ENCODE peak calls at places on chromosome 21, in seven cellular contexts. One of them, this sample, is unnamed.

GRCh38 chr21:18349468-18349867 is 54.1 kb downstream of the TMPRSS15 start:
- DNase-seq in brain microvascular endothelial cell: no peak
- DNase-seq in OCI-LY7: no peak
- DNase-seq in adrenal gland: no peak
- DNase-seq in upper lobe of right lung: no peak
- DNase-seq in AG10803: no peak
- DNase-seq in WTC11: no peak
- DNase-seq in this sample: no peak

GRCh38 chr21:14116080-14116481 is 94.7 kb downstream of the LIPI start:
- DNase-seq in brain microvascular endothelial cell: no peak
- DNase-seq in OCI-LY7: no peak
- DNase-seq in adrenal gland: no peak
- DNase-seq in upper lobe of right lung: no peak
- DNase-seq in AG10803: no peak
- DNase-seq in WTC11: no peak
- DNase-seq in this sample: no peak

GRCh38 chr21:28268685-28269084 is 724.0 kb downstream of the LTN1 start:
- DNase-seq in brain microvascular endothelial cell: no peak
- DNase-seq in OCI-LY7: no peak
- DNase-seq in adrenal gland: no peak
- DNase-seq in upper lobe of right lung: no peak
- DNase-seq in AG10803: no peak
- DNase-seq in WTC11: no peak
- DNase-seq in this sample: no peak

GRCh38 chr21:23887709-23888303 is 1719.5 kb downstream of the MRPL39 start:
- DNase-seq in brain microvascular endothelial cell: no peak
- DNase-seq in OCI-LY7: no peak
- DNase-seq in adrenal gland: no peak
- DNase-seq in upper lobe of right lung: no peak
- DNase-seq in AG10803: no peak
- DNase-seq in WTC11: no peak
- DNase-seq in this sample: peak

GRCh38 chr21:42621828-42622199 is 31.6 kb upstream of the PDE9A start:
- DNase-seq in brain microvascular endothelial cell: no peak
- DNase-seq in OCI-LY7: no peak
- DNase-seq in adrenal gland: no peak
- DNase-seq in upper lobe of right lung: peak
- DNase-seq in AG10803: no peak
- DNase-seq in WTC11: no peak
- DNase-seq in this sample: no peak

GRCh38 chr21:30243691-30244090 is 27.8 kb upstream of the CLDN8 start:
- DNase-seq in brain microvascular endothelial cell: no peak
- DNase-seq in OCI-LY7: no peak
- DNase-seq in adrenal gland: no peak
- DNase-seq in upper lobe of right lung: no peak
- DNase-seq in AG10803: no peak
- DNase-seq in WTC11: no peak
- DNase-seq in this sample: no peak

GRCh38 chr21:30408782-30409494 is 13.1 kb downstream of the KRTAP13-1 start:
- DNase-seq in brain microvascular endothelial cell: peak
- DNase-seq in OCI-LY7: no peak
- DNase-seq in adrenal gland: no peak
- DNase-seq in upper lobe of right lung: peak
- DNase-seq in AG10803: peak
- DNase-seq in WTC11: peak
- DNase-seq in this sample: no peak

GRCh38 chr21:38352536-38353219 is 95.9 kb downstream of the KCNJ15 start:
- DNase-seq in brain microvascular endothelial cell: peak
- DNase-seq in OCI-LY7: no peak
- DNase-seq in adrenal gland: peak
- DNase-seq in upper lobe of right lung: peak
- DNase-seq in AG10803: peak
- DNase-seq in WTC11: peak
- DNase-seq in this sample: no peak

GRCh38 chr21:34886554-34887385 is 162.3 kb downstream of the RUNX1 start:
- DNase-seq in brain microvascular endothelial cell: no peak
- DNase-seq in OCI-LY7: no peak
- DNase-seq in adrenal gland: peak
- DNase-seq in upper lobe of right lung: peak
- DNase-seq in AG10803: peak
- DNase-seq in WTC11: peak
- DNase-seq in this sample: peak

GRCh38 chr21:17250651-17251294 is 262.1 kb upstream of the CXADR start:
- DNase-seq in brain microvascular endothelial cell: peak
- DNase-seq in OCI-LY7: no peak
- DNase-seq in adrenal gland: no peak
- DNase-seq in upper lobe of right lung: no peak
- DNase-seq in AG10803: no peak
- DNase-seq in WTC11: no peak
- DNase-seq in this sample: no peak

GRCh38 chr21:46137908-46138307 is 17.5 kb downstream of the FTCD start:
- DNase-seq in brain microvascular endothelial cell: no peak
- DNase-seq in OCI-LY7: no peak
- DNase-seq in adrenal gland: no peak
- DNase-seq in upper lobe of right lung: no peak
- DNase-seq in AG10803: no peak
- DNase-seq in WTC11: no peak
- DNase-seq in this sample: no peak

GRCh38 chr21:46554431-46555224 is 50.3 kb downstream of the S100B start:
- DNase-seq in brain microvascular endothelial cell: no peak
- DNase-seq in OCI-LY7: no peak
- DNase-seq in adrenal gland: no peak
- DNase-seq in upper lobe of right lung: no peak
- DNase-seq in AG10803: no peak
- DNase-seq in WTC11: no peak
- DNase-seq in this sample: no peak

GRCh38 chr21:46060596-46061061 is 37.3 kb upstream of the COL6A2 start:
- DNase-seq in brain microvascular endothelial cell: peak
- DNase-seq in OCI-LY7: no peak
- DNase-seq in adrenal gland: peak
- DNase-seq in upper lobe of right lung: peak
- DNase-seq in AG10803: peak
- DNase-seq in WTC11: no peak
- DNase-seq in this sample: no peak

GRCh38 chr21:30268608-30269197 is 14.0 kb downstream of the KRTAP24-1 start:
- DNase-seq in brain microvascular endothelial cell: no peak
- DNase-seq in OCI-LY7: peak
- DNase-seq in adrenal gland: no peak
- DNase-seq in upper lobe of right lung: no peak
- DNase-seq in AG10803: no peak
- DNase-seq in WTC11: no peak
- DNase-seq in this sample: no peak

GRCh38 chr21:35225573-35225972 is 176.5 kb upstream of the RUNX1 start:
- DNase-seq in brain microvascular endothelial cell: no peak
- DNase-seq in OCI-LY7: no peak
- DNase-seq in adrenal gland: no peak
- DNase-seq in upper lobe of right lung: no peak
- DNase-seq in AG10803: no peak
- DNase-seq in WTC11: no peak
- DNase-seq in this sample: no peak

GRCh38 chr21:42837421-42838211 is 41.7 kb downstream of the WDR4 start:
- DNase-seq in brain microvascular endothelial cell: no peak
- DNase-seq in OCI-LY7: no peak
- DNase-seq in adrenal gland: peak
- DNase-seq in upper lobe of right lung: peak
- DNase-seq in AG10803: no peak
- DNase-seq in WTC11: peak
- DNase-seq in this sample: peak

GRCh38 chr21:41993744-41994143 is 16.4 kb downstream of the ZBTB21 start:
- DNase-seq in brain microvascular endothelial cell: peak
- DNase-seq in OCI-LY7: no peak
- DNase-seq in adrenal gland: no peak
- DNase-seq in upper lobe of right lung: no peak
- DNase-seq in AG10803: peak
- DNase-seq in WTC11: no peak
- DNase-seq in this sample: no peak

GRCh38 chr21:14243877-14244276 is 27.9 kb downstream of the RBM11 start:
- DNase-seq in brain microvascular endothelial cell: no peak
- DNase-seq in OCI-LY7: no peak
- DNase-seq in adrenal gland: no peak
- DNase-seq in upper lobe of right lung: no peak
- DNase-seq in AG10803: no peak
- DNase-seq in WTC11: no peak
- DNase-seq in this sample: no peak

GRCh38 chr21:42362198-42362597 is 4.1 kb downstream of the TFF1 start:
- DNase-seq in brain microvascular endothelial cell: no peak
- DNase-seq in OCI-LY7: no peak
- DNase-seq in adrenal gland: no peak
- DNase-seq in upper lobe of right lung: no peak
- DNase-seq in AG10803: no peak
- DNase-seq in WTC11: no peak
- DNase-seq in this sample: no peak

GRCh38 chr21:42118901-42119300 is 47.8 kb downstream of the UMODL1 start:
- DNase-seq in brain microvascular endothelial cell: no peak
- DNase-seq in OCI-LY7: peak
- DNase-seq in adrenal gland: no peak
- DNase-seq in upper lobe of right lung: no peak
- DNase-seq in AG10803: peak
- DNase-seq in WTC11: no peak
- DNase-seq in this sample: no peak

GRCh38 chr21:44312716-44313115 is 12.9 kb downstream of the PFKL start:
- DNase-seq in brain microvascular endothelial cell: no peak
- DNase-seq in OCI-LY7: no peak
- DNase-seq in adrenal gland: no peak
- DNase-seq in upper lobe of right lung: no peak
- DNase-seq in AG10803: no peak
- DNase-seq in WTC11: no peak
- DNase-seq in this sample: no peak

GRCh38 chr21:44311108-44311507 is 11.3 kb downstream of the PFKL start:
- DNase-seq in brain microvascular endothelial cell: no peak
- DNase-seq in OCI-LY7: no peak
- DNase-seq in adrenal gland: no peak
- DNase-seq in upper lobe of right lung: no peak
- DNase-seq in AG10803: no peak
- DNase-seq in WTC11: no peak
- DNase-seq in this sample: no peak

GRCh38 chr21:44313451-44313850 is 13.6 kb downstream of the PFKL start:
- DNase-seq in brain microvascular endothelial cell: no peak
- DNase-seq in OCI-LY7: no peak
- DNase-seq in adrenal gland: no peak
- DNase-seq in upper lobe of right lung: no peak
- DNase-seq in AG10803: no peak
- DNase-seq in WTC11: no peak
- DNase-seq in this sample: no peak

GRCh38 chr21:44312089-44312488 is 12.2 kb downstream of the PFKL start:
- DNase-seq in brain microvascular endothelial cell: no peak
- DNase-seq in OCI-LY7: no peak
- DNase-seq in adrenal gland: no peak
- DNase-seq in upper lobe of right lung: no peak
- DNase-seq in AG10803: no peak
- DNase-seq in WTC11: no peak
- DNase-seq in this sample: no peak

GRCh38 chr21:44310628-44311027 is 10.8 kb downstream of the PFKL start:
- DNase-seq in brain microvascular endothelial cell: no peak
- DNase-seq in OCI-LY7: peak
- DNase-seq in adrenal gland: no peak
- DNase-seq in upper lobe of right lung: no peak
- DNase-seq in AG10803: no peak
- DNase-seq in WTC11: no peak
- DNase-seq in this sample: no peak
- TF ChIP-seq CTCF in brain microvascular endothelial cell: peak
- TF ChIP-seq CTCF in OCI-LY7: peak
- TF ChIP-seq CTCF in adrenal gland: no peak
- TF ChIP-seq CTCF in upper lobe of right lung: no peak
- TF ChIP-seq CTCF in AG10803: no peak
- TF ChIP-seq CTCF in WTC11: no peak
- TF ChIP-seq CTCF in this sample: no peak

GRCh38 chr21:21973806-21974205 is 975.6 kb downstream of the NCAM2 start:
- DNase-seq in brain microvascular endothelial cell: no peak
- DNase-seq in OCI-LY7: no peak
- DNase-seq in adrenal gland: no peak
- DNase-seq in upper lobe of right lung: no peak
- DNase-seq in AG10803: no peak
- DNase-seq in WTC11: peak
- DNase-seq in this sample: no peak
- TF ChIP-seq CTCF in brain microvascular endothelial cell: peak
- TF ChIP-seq CTCF in OCI-LY7: no peak
- TF ChIP-seq CTCF in adrenal gland: no peak
- TF ChIP-seq CTCF in upper lobe of right lung: no peak
- TF ChIP-seq CTCF in AG10803: no peak
- TF ChIP-seq CTCF in WTC11: no peak
- TF ChIP-seq CTCF in this sample: no peak

GRCh38 chr21:36705679-36706481 is 7.0 kb downstream of the SIM2 start:
- DNase-seq in brain microvascular endothelial cell: no peak
- DNase-seq in OCI-LY7: no peak
- DNase-seq in adrenal gland: no peak
- DNase-seq in upper lobe of right lung: no peak
- DNase-seq in AG10803: no peak
- DNase-seq in WTC11: peak
- DNase-seq in this sample: no peak
- TF ChIP-seq CTCF in brain microvascular endothelial cell: peak
- TF ChIP-seq CTCF in OCI-LY7: no peak
- TF ChIP-seq CTCF in adrenal gland: no peak
- TF ChIP-seq CTCF in upper lobe of right lung: no peak
- TF ChIP-seq CTCF in AG10803: no peak
- TF ChIP-seq CTCF in WTC11: peak
- TF ChIP-seq CTCF in this sample: no peak

GRCh38 chr21:26840912-26841311 is 4.3 kb downstream of the ADAMTS1 start:
- DNase-seq in brain microvascular endothelial cell: peak
- DNase-seq in OCI-LY7: no peak
- DNase-seq in adrenal gland: peak
- DNase-seq in upper lobe of right lung: no peak
- DNase-seq in AG10803: peak
- DNase-seq in WTC11: no peak
- DNase-seq in this sample: no peak
- TF ChIP-seq CTCF in brain microvascular endothelial cell: peak
- TF ChIP-seq CTCF in OCI-LY7: no peak
- TF ChIP-seq CTCF in adrenal gland: no peak
- TF ChIP-seq CTCF in upper lobe of right lung: no peak
- TF ChIP-seq CTCF in AG10803: peak
- TF ChIP-seq CTCF in WTC11: no peak
- TF ChIP-seq CTCF in this sample: no peak

This sample was measured in activated B cell treated with CpG ODN at 0.5 μM for 24 hours.